ENCODE peak calls at places on chromosomes 6 and 20, in ten cellular contexts. S is C1 segment of cervical spinal cord; A is heart left ventricle; W is activated T-cell treated with anti-CD3 and anti-CD28 coated beads, Interleukin-2, amount 50 U/mL, for 72 hours; R is iPS-NIHi11; M is HEK293T; V is IMR-90; D is Calu3; X is GM23248; L is stimulated activated naive CD8-positive, alpha-beta T cell treated with anti-CD3 and anti-CD28 coated beads, Interleukin-15, Interleukin-2, amounts not matched to agents 100 U/mL and 50 U/mL, for 24 hours. J is an unnamed sample.

GRCh38 chr6:28977351-28978136 is 27.6 kb downstream of the ZNF311 start:
- DNase-seq in R (peak; percentile 46), S (no peak), M (no peak), D (no peak), A (no peak), X (peak; percentile 78), V (peak; percentile 50), L (peak; percentile 32), W (no peak), J (peak; percentile 34)

GRCh38 chr6:158999669-159000403 is at the start of gene RSPH3:
- DNase-seq in A (peak; percentile 91), W (peak; percentile 94), S (peak; percentile 89), X (peak; percentile 97), D (peak; percentile 97), V (peak; percentile 90), L (peak; percentile 96), R (peak; percentile 97), M (peak; percentile 99), J (peak; percentile 96)

GRCh38 chr6:32152414-32153251 is 894 bp upstream of the PRRT1 start:
- DNase-seq in W (no peak), X (peak; percentile 77), L (no peak), M (peak; percentile 35), R (no peak), D (no peak), A (no peak), S (no peak), V (peak; percentile 41), J (no peak)

GRCh38 chr20:43977252-43977651 is 62.6 kb downstream of the TOX2 start:
- DNase-seq in S (no peak), V (peak; percentile 20), R (no peak), L (no peak), X (no peak), W (no peak), D (no peak), A (no peak), M (no peak), J (no peak)

GRCh38 chr6:69584536-69584912 is 212.3 kb downstream of the LMBRD1 start:
- DNase-seq in R (no peak), L (no peak), X (peak; percentile 2), D (no peak), M (no peak), V (no peak), A (no peak), S (no peak), W (no peak), J (no peak)

GRCh38 chr20:32597714-32598113 is 12.6 kb upstream of the NOL4L start:
- DNase-seq in S (no peak), M (no peak), D (no peak), W (no peak), X (no peak), V (no peak), R (no peak), A (no peak), L (no peak), J (no peak)

GRCh38 chr20:33281550-33282146 is 1.4 kb upstream of the BPIFB1 start:
- DNase-seq in D (peak; percentile 75), V (no peak), S (peak; percentile 72), R (no peak), L (no peak), M (no peak), W (no peak), X (no peak), A (no peak), J (no peak)

GRCh38 chr6:51959744-51960383 is 127.5 kb downstream of the PKHD1 start:
- DNase-seq in S (peak; percentile 2), X (peak; percentile 71), D (peak; percentile 65), W (peak; percentile 62), R (peak; percentile 74), L (peak; percentile 60), A (peak; percentile 30), M (peak; percentile 69), V (peak; percentile 59), J (peak; percentile 63)

GRCh38 chr6:5783584-5784089 is 223.1 kb downstream of the NRN1 start:
- DNase-seq in S (no peak), A (no peak), R (no peak), W (no peak), V (no peak), L (no peak), M (no peak), X (no peak), D (no peak), J (no peak)

GRCh38 chr20:50320910-50321796 is 130.5 kb downstream of the CEBPB start:
- DNase-seq in R (peak; percentile 97), W (peak; percentile 72), X (peak; percentile 96), S (peak; percentile 69), L (peak; percentile 58), A (peak; percentile 72), V (peak; percentile 97), M (peak; percentile 45), D (peak; percentile 98), J (peak; percentile 75)

GRCh38 chr6:138031850-138032249 is 75.4 kb downstream of the PERP start:
- DNase-seq in S (no peak), R (no peak), A (no peak), D (no peak), X (no peak), W (no peak), M (no peak), L (no peak), V (no peak), J (no peak)

GRCh38 chr6:143634486-143634885 is 43.3 kb upstream of the PHACTR2 start:
- DNase-seq in L (no peak), S (no peak), A (no peak), X (peak; percentile 10), V (peak; percentile 4), W (no peak), M (no peak), D (no peak), R (no peak), J (no peak)

GRCh38 chr6:112245511-112246203 is 8.7 kb downstream of the LAMA4 start:
- DNase-seq in W (no peak), V (peak; percentile 93), D (no peak), L (no peak), R (no peak), X (peak; percentile 79), S (no peak), A (no peak), M (no peak), J (no peak)

GRCh38 chr6:119351005-119351394 is 1.4 kb upstream of the MAN1A1 start:
- DNase-seq in W (no peak), L (no peak), A (no peak), D (no peak), S (no peak), X (peak; percentile 75), R (no peak), V (peak; percentile 63), M (no peak), J (no peak)

GRCh38 chr20:33076662-33077398 is 2.6 kb upstream of the BPIFB4 start:
- DNase-seq in W (peak; percentile 21), L (no peak), D (peak; percentile 61), R (peak; percentile 53), M (peak; percentile 25), V (no peak), S (no peak), A (no peak), X (peak; percentile 34), J (no peak)

GRCh38 chr6:118252474-118252873 is 295.6 kb upstream of the PLN start:
- DNase-seq in L (no peak), A (no peak), X (no peak), M (no peak), D (no peak), V (no peak), S (no peak), R (no peak), W (no peak), J (no peak)

GRCh38 chr6:36953931-36954261 is 642 bp upstream of the PI16 start:
- DNase-seq in W (no peak), D (no peak), M (no peak), A (no peak), S (no peak), X (no peak), R (no peak), L (no peak), V (no peak), J (no peak)

GRCh38 chr20:9514072-9514460 is 324 bp upstream of the LAMP5 start:
- DNase-seq in S (no peak), D (no peak), V (no peak), R (no peak), L (no peak), A (no peak), M (no peak), X (no peak), W (no peak), J (no peak)

GRCh38 chr20:45945678-45946148 is 11.2 kb downstream of the PCIF1 start:
- DNase-seq in A (no peak), S (no peak), M (no peak), W (no peak), X (peak; percentile 51), V (peak; percentile 21), R (no peak), L (no peak), D (no peak), J (no peak)

GRCh38 chr20:63086421-63087235 is 79.9 kb upstream of the BHLHE23 start:
- DNase-seq in W (no peak), S (no peak), M (no peak), A (no peak), D (no peak), L (no peak), R (peak; percentile 5), X (no peak), V (no peak), J (peak; percentile 45)

GRCh38 chr20:47159166-47159565 is 197.3 kb downstream of the ZMYND8 start:
- DNase-seq in L (no peak), S (no peak), D (no peak), M (no peak), W (no peak), A (no peak), V (no peak), X (no peak), R (no peak), J (no peak)

GRCh38 chr20:46255440-46256104 is 52.7 kb downstream of the CDH22 start:
- DNase-seq in A (peak; percentile 64), M (peak; percentile 50), L (no peak), S (no peak), V (no peak), D (peak; percentile 99), X (no peak), W (no peak), R (peak; percentile 48), J (peak; percentile 89)

GRCh38 chr6:54710430-54710829 is 136.1 kb upstream of the FAM83B start:
- DNase-seq in S (no peak), R (no peak), X (no peak), A (no peak), W (no peak), M (no peak), V (no peak), D (peak; percentile 11), L (no peak), J (no peak)

GRCh38 chr6:5541751-5542432 is 280.6 kb downstream of the FARS2 start:
- DNase-seq in L (no peak), V (peak; percentile 33), A (no peak), R (no peak), D (no peak), S (no peak), X (peak; percentile 17), M (no peak), W (no peak), J (no peak)

GRCh38 chr6:159899994-159900745 is 9.4 kb downstream of the MAS1 start:
- DNase-seq in W (no peak), L (no peak), D (peak; percentile 13), S (no peak), R (no peak), V (peak; percentile 93), A (no peak), X (peak; percentile 81), M (no peak), J (no peak)

GRCh38 chr6:155452576-155452975 is 3.1 kb downstream of the NOX3 start:
- DNase-seq in A (no peak), R (no peak), D (no peak), M (no peak), V (peak; percentile 6), S (no peak), X (peak; percentile 15), L (no peak), W (no peak), J (no peak)

GRCh38 chr6:74289881-74290280 is 593.9 kb downstream of the CD109 start:
- DNase-seq in D (no peak), A (no peak), W (no peak), S (no peak), M (no peak), V (peak; percentile 97), X (peak; percentile 79), L (no peak), R (no peak), J (no peak)

GRCh38 chr20:60812561-60812960 is 439.5 kb upstream of the CDH4 start:
- DNase-seq in D (no peak), V (no peak), R (no peak), S (no peak), W (no peak), L (no peak), X (no peak), M (no peak), A (no peak), J (no peak)